ENCODE peak calls at places on chromosomes 4 and X, in seven cellular contexts. W is thoracic aorta, H is lung, X is retinal pigment epithelial cell, I is bronchial epithelial cell, V is lower leg skin, F is astrocyte of the spinal cord. B is an unnamed sample.

GRCh38 chr4:123621072-123621705 is 224.6 kb downstream of the SPRY1 start:
- DNase-seq in W (no peak), H (no peak), X (no peak), I (no peak), V (no peak), F (peak), B (no peak)

GRCh38 chrX:40012800-40013682 is 84.7 kb downstream of the BCOR start:
- DNase-seq in W (no peak), H (peak), X (no peak), I (peak), V (peak), F (peak), B (peak)

GRCh38 chrX:41759817-41760216 is 35.8 kb downstream of the GPR82 start:
- DNase-seq in W (no peak), H (no peak), X (no peak), I (peak), V (no peak), F (peak), B (peak)

GRCh38 chr4:82638479-82638878 is 76.7 kb upstream of the TMEM150C start:
- DNase-seq in W (no peak), H (no peak), X (no peak), I (no peak), V (no peak), F (no peak), B (no peak)

GRCh38 chr4:150072906-150073714 is 5.1 kb upstream of the DCLK2 start:
- DNase-seq in W (no peak), H (no peak), X (no peak), I (peak), V (no peak), F (peak), B (peak)

GRCh38 chrX:150507251-150507856 is 61.1 kb upstream of the MTM1 start:
- DNase-seq in W (no peak), H (no peak), X (no peak), I (no peak), V (peak), F (peak), B (no peak)

GRCh38 chr4:73916172-73916925 is 47.2 kb downstream of the CXCL1 start:
- DNase-seq in W (no peak), H (no peak), X (no peak), I (no peak), V (no peak), F (no peak), B (no peak)

GRCh38 chr4:38132843-38133662 is 172.9 kb downstream of the PTTG2 start:
- DNase-seq in W (no peak), H (no peak), X (no peak), I (no peak), V (no peak), F (no peak), B (no peak)

GRCh38 chrX:124289443-124289842 is 43.0 kb upstream of the TEX13D start:
- DNase-seq in W (no peak), H (no peak), X (no peak), I (no peak), V (no peak), F (no peak), B (no peak)

GRCh38 chr4:15182600-15183222 is 180.4 kb downstream of the CPEB2 start:
- DNase-seq in W (no peak), H (no peak), X (no peak), I (peak), V (no peak), F (peak), B (peak)

GRCh38 chr4:186400676-186401075 is 134.7 kb downstream of the F11 start:
- DNase-seq in W (no peak), H (no peak), X (no peak), I (peak), V (no peak), F (peak), B (no peak)

GRCh38 chr4:71827811-71828210 is 43.9 kb upstream of the GC start:
- DNase-seq in W (no peak), H (no peak), X (no peak), I (no peak), V (no peak), F (no peak), B (no peak)

GRCh38 chrX:121336831-121337421 is 289.5 kb downstream of the GLUD2 start:
- DNase-seq in W (no peak), H (no peak), X (no peak), I (peak), V (no peak), F (no peak), B (no peak)

GRCh38 chr4:25635501-25635900 is 20.1 kb upstream of the SLC34A2 start:
- DNase-seq in W (no peak), H (no peak), X (no peak), I (peak), V (no peak), F (no peak), B (no peak)

GRCh38 chrX:129749069-129749468 is 10.3 kb downstream of the XPNPEP2 start:
- DNase-seq in W (no peak), H (no peak), X (no peak), I (no peak), V (no peak), F (no peak), B (peak)

GRCh38 chr4:187118731-187119130 is 395.1 kb upstream of the FAT1 start:
- DNase-seq in W (no peak), H (no peak), X (no peak), I (no peak), V (no peak), F (peak), B (no peak)

GRCh38 chr4:157664726-157665125 is 444.2 kb downstream of the GRIA2 start:
- DNase-seq in W (no peak), H (no peak), X (no peak), I (peak), V (no peak), F (peak), B (peak)

GRCh38 chr4:172142331-172142738 is 329.1 kb downstream of the GALNTL6 start:
- DNase-seq in W (no peak), H (no peak), X (peak), I (peak), V (no peak), F (peak), B (peak)

GRCh38 chrX:10512258-10512657 is 108.1 kb downstream of the MID1 start:
- DNase-seq in W (no peak), H (no peak), X (no peak), I (no peak), V (no peak), F (peak), B (peak)

GRCh38 chr4:100082852-100083251 is 107.4 kb downstream of the DDIT4L start:
- DNase-seq in W (no peak), H (no peak), X (no peak), I (no peak), V (no peak), F (no peak), B (no peak)

GRCh38 chr4:74258949-74259348 is 49.3 kb upstream of the EPGN start:
- DNase-seq in W (no peak), H (no peak), X (peak), I (no peak), V (no peak), F (peak), B (no peak)

GRCh38 chr4:88812420-88812819 is 114.8 kb upstream of the NAP1L5 start:
- DNase-seq in W (no peak), H (no peak), X (no peak), I (no peak), V (no peak), F (no peak), B (no peak)

GRCh38 chr4:11537846-11538245 is 109.2 kb upstream of the HS3ST1 start:
- DNase-seq in W (no peak), H (no peak), X (no peak), I (no peak), V (no peak), F (no peak), B (no peak)

GRCh38 chrX:82756272-82756671 is 751.8 kb upstream of the POU3F4 start:
- DNase-seq in W (no peak), H (no peak), X (no peak), I (peak), V (no peak), F (no peak), B (no peak)

GRCh38 chr4:76764251-76764650 is 133.7 kb downstream of the SOWAHB start:
- DNase-seq in W (no peak), H (no peak), X (no peak), I (peak), V (no peak), F (peak), B (peak)

GRCh38 chr4:6288871-6289270 is 19.2 kb downstream of the WFS1 start:
- DNase-seq in W (no peak), H (no peak), X (no peak), I (no peak), V (no peak), F (no peak), B (no peak)

GRCh38 chr4:156710571-156711195 is 260.9 kb downstream of the PDGFC start:
- DNase-seq in W (no peak), H (no peak), X (peak), I (no peak), V (no peak), F (peak), B (peak)

GRCh38 chr4:5361968-5362367 is 310.7 kb downstream of the STK32B start:
- DNase-seq in W (no peak), H (no peak), X (no peak), I (no peak), V (no peak), F (peak), B (peak)

GRCh38 chr4:21304061-21304541 is 603.8 kb downstream of the PACRGL start:
- DNase-seq in W (no peak), H (no peak), X (no peak), I (no peak), V (no peak), F (no peak), B (no peak)

GRCh38 chr4:114870987-114871386 is 242.4 kb downstream of the NDST4 start:
- DNase-seq in W (no peak), H (no peak), X (no peak), I (no peak), V (no peak), F (no peak), B (no peak)

DNA sequence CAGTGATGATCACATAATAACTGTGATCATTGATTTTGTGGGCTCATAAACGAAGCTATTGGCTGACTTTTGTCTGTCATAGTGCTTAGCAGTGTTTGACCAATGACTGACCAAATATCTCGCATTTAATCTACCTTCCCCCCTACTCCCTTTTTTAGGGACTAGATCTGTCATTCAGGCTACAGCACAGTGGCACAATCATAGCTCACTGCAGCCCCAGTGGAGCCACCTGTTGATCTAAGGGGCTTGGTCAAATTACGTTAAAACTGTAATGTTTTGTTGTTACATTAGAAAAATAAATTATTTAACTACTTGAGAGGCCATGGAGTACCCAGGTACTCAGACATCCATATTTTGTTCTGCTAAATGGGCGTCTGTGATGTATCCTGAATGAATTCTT is 1.5 kb downstream of the FUNDC2 start:
- DNase-seq in W (no peak), H (no peak), X (no peak), I (no peak), V (no peak), F (no peak), B (no peak)
- TF ChIP-seq CTCF in W (no peak), H (no peak), X (no peak), I (no peak), V (no peak), F (no peak), B (no peak)

DNA sequence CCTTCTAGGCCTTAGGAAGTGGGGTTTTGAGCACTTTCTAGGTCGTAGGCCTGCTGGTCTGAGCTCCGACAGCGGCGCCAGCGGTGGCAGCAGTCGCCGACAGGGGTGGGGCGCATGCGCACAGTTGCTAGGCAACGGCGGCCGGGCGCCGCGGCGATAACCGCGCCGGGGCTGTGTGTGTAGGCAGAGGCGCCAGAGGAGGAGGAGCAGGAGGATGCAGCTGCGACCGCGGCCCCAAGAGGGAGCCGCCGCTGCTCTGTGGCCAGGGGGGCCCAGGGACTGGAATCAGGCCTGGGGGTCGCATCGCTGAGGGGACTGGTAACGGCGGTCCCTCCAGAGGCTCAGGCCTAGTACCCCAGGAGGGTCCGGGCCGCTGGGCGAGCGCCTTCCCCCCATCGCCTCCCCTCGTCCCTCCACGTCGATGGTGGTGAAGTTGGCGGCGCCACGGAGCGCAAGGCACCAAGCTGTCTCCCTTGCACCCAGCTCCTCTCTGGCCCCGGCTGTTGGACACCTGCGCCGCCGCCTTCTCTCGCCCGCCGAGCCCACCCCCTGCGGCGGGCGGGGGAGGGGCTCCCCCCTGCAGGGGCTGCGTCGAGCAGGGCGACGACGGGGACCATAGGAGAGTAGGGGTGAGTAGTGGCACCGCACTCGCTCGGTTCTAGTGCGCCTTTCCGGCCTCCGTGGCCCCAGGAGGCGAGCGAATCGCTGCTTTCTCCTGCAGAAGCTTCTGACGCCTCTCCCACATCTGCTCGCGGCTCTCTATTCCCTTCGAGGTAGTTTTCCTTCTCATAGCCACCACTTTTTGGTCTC is 58.6 kb upstream of the ZC4H2 start:
- DNase-seq in W (no peak), H (peak), X (peak), I (peak), V (peak), F (peak), B (peak)
- H3K4me3 ChIP-seq in W (peak), H (peak), X (peak), I (peak), V (peak), F (peak), B (peak)

DNA sequence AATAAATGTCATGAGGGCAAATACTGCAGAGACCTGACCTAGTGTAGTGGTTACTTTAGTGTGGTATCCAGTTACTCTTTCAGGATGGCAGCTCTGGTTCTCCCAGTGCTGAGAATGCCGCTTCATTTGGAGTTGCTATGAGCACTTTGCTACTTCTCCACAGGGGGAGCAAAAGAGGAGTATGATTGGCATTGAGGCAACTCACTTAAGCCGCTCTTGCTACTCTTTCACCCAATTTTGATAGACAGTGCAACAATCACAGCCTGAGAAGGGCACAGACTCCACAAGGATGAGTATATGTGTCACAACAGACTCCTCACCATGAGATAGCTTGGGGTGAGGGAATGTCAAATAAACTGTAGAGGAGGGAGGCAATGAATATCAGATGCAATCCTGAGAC is 81.2 kb downstream of the NPY1R start:
- DNase-seq in W (no peak), H (no peak), X (no peak), I (peak), V (no peak), F (no peak), B (no peak)
- TF ChIP-seq CTCF in W (no peak), H (no peak), X (peak), I (peak), V (no peak), F (no peak), B (no peak)

DNA sequence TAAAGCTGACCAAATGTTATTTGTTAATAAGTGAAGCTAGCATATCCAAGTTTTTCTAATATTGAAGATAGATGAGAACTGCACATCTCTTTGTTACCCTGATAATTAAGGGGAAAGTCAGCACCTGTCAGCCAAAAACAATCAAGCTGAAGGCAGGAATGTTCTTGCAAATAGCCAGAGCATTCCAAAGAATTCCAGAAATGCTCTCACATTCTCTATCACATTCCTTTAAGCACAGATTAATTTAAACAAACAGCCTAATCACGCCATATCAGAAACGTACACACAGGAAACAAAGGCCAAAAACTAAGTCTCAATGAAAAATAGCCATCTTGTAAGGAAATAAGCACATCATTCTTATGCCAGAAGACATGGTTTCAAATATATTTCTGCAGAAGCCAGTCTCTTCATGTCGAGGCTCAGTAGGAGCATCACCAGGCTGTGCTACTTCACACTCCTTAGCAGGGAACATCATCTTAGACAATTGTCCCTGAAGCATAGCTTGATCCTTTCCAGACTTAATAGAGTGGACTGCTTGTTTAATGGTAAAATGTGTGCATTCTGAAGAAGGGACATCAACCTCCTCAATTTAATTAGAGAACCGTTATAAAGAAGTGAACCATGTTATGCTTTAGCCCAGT is 252.9 kb upstream of the TTC29 start:
- DNase-seq in W (no peak), H (no peak), X (peak), I (no peak), V (no peak), F (no peak), B (no peak)
- H3K4me3 ChIP-seq in W (no peak), H (no peak), X (no peak), I (no peak), V (no peak), F (no peak), B (no peak)